ENCODE peak calls at places on chromosomes 1 and 21, in seven cellular contexts. I is SK-MEL-5; N is activated CD4-positive, CD25-positive, alpha-beta regulatory T cell treated with anti-CD3 and anti-CD28 coated beads, Interleukin-2, amount 50 U/mL, for 72 hours; R is GM04504; J is NCI-H1092 treated with DMSO at 0.1 percent for 48 hours; S is stimulated activated CD8-positive, alpha-beta memory T cell treated with anti-CD3 and anti-CD28 coated beads, Interleukin-15, amount 100 ng/mL, for 4 hours; P is kidney. U is an unnamed sample.

GRCh38 chr1:167518331-167518700 is at the start of gene CD247:
- DNase-seq in S (peak), R (no peak), P (no peak), I (no peak), N (peak), J (no peak), U (no peak)

GRCh38 chr21:38712076-38712475 is 93.7 kb upstream of the ETS2 start:
- DNase-seq in S (no peak), R (peak), I (peak), P (no peak), J (peak), N (no peak), U (peak)

GRCh38 chr1:23122023-23122738 is 46.5 kb downstream of the LUZP1 start:
- DNase-seq in I (no peak), R (peak), P (no peak), J (no peak), S (no peak), N (no peak), U (peak)

GRCh38 chr21:45341779-45342178 is 54.1 kb upstream of the POFUT2 start:
- DNase-seq in N (no peak), J (peak), S (no peak), I (no peak), R (no peak), P (no peak), U (no peak)

GRCh38 chr1:116820362-116820761 is 66.1 kb downstream of the CD2 start:
- DNase-seq in J (peak), N (no peak), P (peak), I (no peak), R (peak), S (no peak), U (no peak)

GRCh38 chr1:200977071-200977754 is 46.3 kb downstream of the KIF21B start:
- DNase-seq in S (no peak), R (no peak), N (no peak), P (peak), I (no peak), J (no peak), U (no peak)

GRCh38 chr21:46326110-46326703 is 2.3 kb downstream of the PCNT start:
- DNase-seq in J (peak), R (no peak), N (no peak), S (no peak), P (no peak), I (no peak), U (no peak)

GRCh38 chr1:83113686-83114085 is 885.2 kb downstream of the TTLL7 start:
- DNase-seq in N (no peak), S (no peak), J (no peak), I (no peak), R (no peak), P (no peak), U (no peak)

GRCh38 chr1:34794001-34794789 is 1.4 kb downstream of the GJA4 start:
- DNase-seq in I (no peak), R (no peak), P (peak), N (no peak), J (no peak), S (no peak), U (no peak)

GRCh38 chr1:1960480-1961196 is 41.6 kb upstream of the TMEM52 start:
- DNase-seq in P (no peak), N (no peak), I (no peak), R (no peak), S (no peak), J (no peak), U (no peak)

GRCh38 chr1:106268070-106268469 is 788.4 kb upstream of the PRMT6 start:
- DNase-seq in I (peak), N (no peak), P (no peak), J (peak), S (no peak), R (no peak), U (no peak)

GRCh38 chr1:44293761-44294315 is 61.2 kb downstream of the ERI3 start:
- DNase-seq in P (peak), J (peak), N (no peak), S (no peak), R (no peak), I (no peak), U (no peak)

GRCh38 chr1:31036749-31037500 is 28.6 kb downstream of the PUM1 start:
- DNase-seq in S (no peak), N (no peak), I (peak), P (no peak), J (no peak), R (no peak), U (no peak)

GRCh38 chr1:32151319-32151787 is 28.1 kb upstream of the TXLNA start:
- DNase-seq in I (no peak), N (no peak), R (no peak), P (no peak), J (peak), S (no peak), U (no peak)

GRCh38 chr1:9350011-9350907 is 57.6 kb downstream of the SPSB1 start:
- DNase-seq in I (no peak), R (no peak), N (no peak), P (no peak), J (no peak), S (no peak), U (peak)

GRCh38 chr1:119290297-119290696 is 78.3 kb upstream of the HAO2 start:
- DNase-seq in J (no peak), S (no peak), P (no peak), R (no peak), N (no peak), I (no peak), U (no peak)

GRCh38 chr21:35045539-35046222 is 3.4 kb downstream of the RUNX1 start:
- DNase-seq in R (no peak), P (no peak), S (no peak), I (no peak), J (no peak), N (no peak), U (no peak)

GRCh38 chr1:8629241-8630091 is 188.0 kb downstream of the RERE start:
- DNase-seq in J (peak), N (no peak), I (no peak), R (no peak), S (no peak), P (no peak), U (no peak)

GRCh38 chr1:5887436-5888290 is 104.6 kb downstream of the NPHP4 start:
- DNase-seq in N (no peak), S (no peak), I (no peak), J (no peak), P (peak), R (no peak), U (no peak)

GRCh38 chr1:207847116-207847515 is 63.8 kb downstream of the CD34 start:
- DNase-seq in I (no peak), S (no peak), P (no peak), J (no peak), N (no peak), R (no peak), U (peak)

GRCh38 chr1:49424782-49425181 is 599.0 kb downstream of the AGBL4 start:
- DNase-seq in I (no peak), J (no peak), N (no peak), S (no peak), P (no peak), R (no peak), U (no peak)

GRCh38 chr1:97252076-97252475 is 530.5 kb downstream of the PTBP2 start:
- DNase-seq in P (no peak), N (no peak), R (peak), J (no peak), S (no peak), I (no peak), U (peak)

GRCh38 chr1:229370601-229371021 is 27.8 kb upstream of the CCSAP start:
- DNase-seq in I (no peak), N (no peak), P (no peak), R (no peak), J (peak), S (no peak), U (peak)

GRCh38 chr1:112840631-112841624 is 115.1 kb downstream of the SLC16A1 start:
- DNase-seq in I (peak), P (no peak), S (no peak), R (no peak), N (no peak), J (no peak), U (no peak)

GRCh38 chr1:244962140-244962539 is 97.8 kb upstream of the HNRNPU start:
- DNase-seq in S (no peak), N (no peak), J (no peak), P (no peak), I (peak), R (no peak), U (no peak)